ENCODE peak calls at places on chromosomes 11 and 22, in nine cellular contexts. O, T, D, L, S, G, I, W and B are unnamed samples.

GRCh38 chr11:107493117-107493516 is 35.5 kb upstream of the CWF19L2 start:
- DNase-seq in O (no peak), T (peak), D (no peak), L (no peak), S (no peak), G (no peak), I (no peak), W (no peak), B (no peak)

GRCh38 chr11:96447711-96448110 is 57.9 kb downstream of the JRKL start:
- DNase-seq in O (no peak), T (no peak), D (no peak), L (no peak), S (no peak), G (no peak), I (no peak), W (no peak), B (no peak)

GRCh38 chr11:67539588-67539987 is 16.3 kb upstream of the CABP2 start:
- DNase-seq in O (peak), T (no peak), D (no peak), L (no peak), S (no peak), G (no peak), I (no peak), W (no peak), B (peak)

GRCh38 chr11:16028406-16028805 is 327.9 kb downstream of the SOX6 start:
- DNase-seq in O (no peak), T (peak), D (no peak), L (no peak), S (no peak), G (no peak), I (no peak), W (no peak), B (no peak)

GRCh38 chr11:9225748-9226298 is 39.3 kb downstream of the DENND5A start:
- DNase-seq in O (no peak), T (no peak), D (no peak), L (no peak), S (no peak), G (no peak), I (no peak), W (no peak), B (no peak)

GRCh38 chr11:27857588-27857987 is 157.3 kb upstream of the BDNF start:
- DNase-seq in O (no peak), T (no peak), D (no peak), L (no peak), S (no peak), G (no peak), I (no peak), W (peak), B (no peak)

GRCh38 chr11:11972942-11973341 is 35.5 kb downstream of the DKK3 start:
- DNase-seq in O (no peak), T (no peak), D (no peak), L (peak), S (no peak), G (no peak), I (no peak), W (no peak), B (no peak)

GRCh38 chr22:43337385-43337784 is 5.8 kb downstream of the SCUBE1 start:
- DNase-seq in O (no peak), T (no peak), D (no peak), L (peak), S (no peak), G (no peak), I (no peak), W (no peak), B (no peak)

GRCh38 chr11:92837595-92837994 is 131.9 kb upstream of the MTNR1B start:
- DNase-seq in O (no peak), T (no peak), D (no peak), L (no peak), S (no peak), G (no peak), I (no peak), W (peak), B (no peak)

GRCh38 chr11:78397398-78397797 is 20.2 kb downstream of the GAB2 start:
- DNase-seq in O (peak), T (no peak), D (no peak), L (no peak), S (peak), G (no peak), I (no peak), W (no peak), B (no peak)